ENCODE peak calls at places on chromosome 19, in seven cellular contexts. U, X, P, V, M, D and S are unnamed samples. For H4K20me1, the result is how much of the 10 kb centered on the place peaks cover.

GRCh38 chr19:50779504-50780457 is 9.5 kb downstream of the GPR32 start:
- DNase-seq in P (no peak), V (no peak), D (no peak), X (no peak), M (no peak), U (no peak), S (no peak)

GRCh38 chr19:13463296-13463695 is 43.0 kb downstream of the CACNA1A start:
- DNase-seq in U (peak), P (no peak), D (no peak), V (peak), M (peak), X (peak), S (peak)

GRCh38 chr19:3881272-3882040 is 971 bp downstream of the ATCAY start:
- DNase-seq in V (no peak), X (no peak), U (peak), M (no peak), D (no peak), P (peak), S (no peak)

GRCh38 chr19:37362733-37363132 is 8.2 kb upstream of the ZNF527 start:
- DNase-seq in M (no peak), D (no peak), X (peak), P (peak), U (peak), V (peak), S (no peak)

GRCh38 chr19:38664503-38665211 is 17.2 kb downstream of the ACTN4 start:
- DNase-seq in M (no peak), X (no peak), U (no peak), V (peak), D (no peak), P (no peak), S (no peak)

GRCh38 chr19:17318966-17319365 is 9.6 kb downstream of the DDA1 start:
- DNase-seq in D (no peak), P (no peak), X (no peak), U (no peak), M (no peak), V (no peak), S (no peak)

GRCh38 chr19:3785464-3785937 is 680 bp downstream of the MATK start:
- DNase-seq in P (no peak), V (no peak), M (no peak), D (no peak), X (no peak), U (no peak), S (no peak)

GRCh38 chr19:49362048-49362925 is at the start of gene TEAD2:
- DNase-seq in P (peak), U (peak), V (no peak), M (peak), D (no peak), X (peak), S (peak)

GRCh38 chr19:3184847-3185481 is 766 bp upstream of the NCLN start:
- DNase-seq in P (peak), M (no peak), X (peak), V (peak), D (no peak), U (peak), S (peak)

GRCh38 chr19:15479391-15480345 is at the start of gene PGLYRP2:
- DNase-seq in M (peak), X (peak), U (peak), D (no peak), V (no peak), P (peak), S (no peak)

GRCh38 chr19:1093330-1093729 is 1.8 kb downstream of the POLR2E start:
- DNase-seq in M (no peak), V (no peak), U (no peak), D (no peak), X (no peak), P (no peak), S (no peak)

GRCh38 chr19:38351865-38352395 is 16.3 kb downstream of the CATSPERG start:
- DNase-seq in X (no peak), P (no peak), U (no peak), D (no peak), V (no peak), M (no peak), S (no peak)

GRCh38 chr19:1258707-1259205 is 10.4 kb downstream of the MIDN start:
- DNase-seq in P (no peak), D (no peak), U (no peak), M (no peak), V (peak), X (peak), S (no peak)

GRCh38 chr19:16604615-16605014 is 23.4 kb downstream of the MED26 start:
- DNase-seq in M (no peak), P (no peak), U (no peak), D (no peak), V (no peak), X (no peak), S (no peak)

GRCh38 chr19:8430650-8431049 is 14.1 kb upstream of the HNRNPM start:
- DNase-seq in M (no peak), P (no peak), X (no peak), V (no peak), D (no peak), U (no peak), S (no peak)

GRCh38 chr19:49590971-49591730 is at the start of gene PRR12:
- DNase-seq in P (peak), U (peak), D (no peak), V (peak), M (peak), X (peak), S (peak)

GRCh38 chr19:50601407-50602088 is 33.3 kb upstream of the LRRC4B start:
- DNase-seq in P (no peak), U (no peak), X (no peak), D (no peak), V (no peak), M (no peak), S (no peak)

GRCh38 chr19:54451997-54452396 is 3.0 kb downstream of the LENG8 start:
- DNase-seq in U (no peak), D (no peak), V (no peak), X (no peak), M (no peak), P (no peak), S (no peak)

GRCh38 chr19:12800873-12801465 is 631 bp downstream of the PRDX2 start:
- DNase-seq in U (peak), M (peak), D (no peak), V (peak), X (peak), P (peak), S (peak)

GRCh38 chr19:57576661-57577060 is 2.0 kb downstream of the ZNF416 start:
- DNase-seq in V (no peak), D (no peak), M (no peak), U (no peak), P (no peak), X (no peak), S (no peak)

GRCh38 chr19:57583521-57584416 is at the start of gene ZIK1:
- DNase-seq in D (no peak), P (peak), M (no peak), V (no peak), X (peak), U (peak), S (peak)

GRCh38 chr19:57583104-57583520 is 833 bp upstream of the ZIK1 start:
- DNase-seq in V (no peak), X (no peak), D (no peak), M (no peak), P (no peak), U (no peak), S (no peak)

GRCh38 chr19:57578487-57579205 is at the start of gene ZNF416:
- DNase-seq in M (peak), P (peak), U (peak), V (peak), X (peak), D (peak), S (peak)
- H3K27ac ChIP-seq in M (no peak), P (peak), U (peak), V (no peak), X (no peak), D (peak), S (peak)

DNA sequence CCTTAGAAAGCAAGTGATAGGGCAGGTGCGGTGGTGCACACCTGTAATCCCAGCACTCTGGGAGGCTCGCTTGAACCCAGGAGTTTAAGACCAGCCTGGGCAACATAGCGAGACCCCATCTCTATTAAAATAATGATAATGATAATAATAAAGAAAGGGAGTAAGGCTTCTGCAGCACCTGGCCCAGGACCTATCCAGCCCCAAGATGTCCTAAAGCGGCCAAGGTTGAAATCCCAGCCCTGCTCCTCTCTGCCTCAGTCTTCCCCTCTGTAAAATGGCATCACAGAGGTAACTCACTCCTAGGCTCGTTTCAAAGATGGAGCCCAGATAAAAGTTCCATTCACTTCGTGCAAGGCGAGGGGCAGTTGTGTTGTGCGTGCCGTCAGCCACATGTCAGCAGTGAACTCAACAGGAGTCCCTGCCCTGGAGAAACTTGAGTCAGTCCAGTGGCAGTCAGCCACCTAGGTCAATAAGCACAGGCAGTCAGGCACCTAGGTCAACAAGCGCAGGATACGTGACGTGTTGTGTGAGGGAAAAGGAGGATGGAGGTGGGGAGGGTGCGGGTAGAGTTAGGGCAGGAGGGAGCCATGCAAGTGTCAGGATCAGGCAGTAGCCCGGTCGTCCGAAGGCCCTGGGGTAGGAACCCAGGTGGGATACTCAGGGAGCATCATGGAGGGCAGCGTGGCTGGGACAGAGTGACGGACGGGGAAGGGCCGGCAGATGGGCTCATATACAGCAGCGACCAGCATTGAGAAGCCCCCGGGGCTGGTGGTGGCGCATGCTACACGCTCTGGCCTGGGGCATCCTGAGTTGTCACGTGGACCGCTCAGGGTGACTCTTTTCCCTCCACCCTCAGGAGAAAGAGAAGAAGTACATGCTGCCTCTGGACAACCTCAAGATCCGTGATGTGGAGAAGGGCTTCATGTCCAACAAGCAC is 16.6 kb downstream of the TMED1 start:
- DNase-seq in D (no peak), X (no peak), M (no peak), U (no peak), P (no peak), V (no peak), S (peak)
- H4K20me1 ChIP-seq in D (under half), X (under half), M (under half), U (under half), P (under half), V (under half), S (under half)

GRCh38 chr19:35845215-35846037 is 6.9 kb downstream of the NPHS1 start:
- DNase-seq in M (peak), X (peak), D (peak), U (peak), P (peak), V (no peak), S (peak)
- TF ChIP-seq EZH2phosphoT487 in M (no peak), X (no peak), D (no peak), U (no peak), P (no peak), V (no peak), S (no peak)

DNA sequence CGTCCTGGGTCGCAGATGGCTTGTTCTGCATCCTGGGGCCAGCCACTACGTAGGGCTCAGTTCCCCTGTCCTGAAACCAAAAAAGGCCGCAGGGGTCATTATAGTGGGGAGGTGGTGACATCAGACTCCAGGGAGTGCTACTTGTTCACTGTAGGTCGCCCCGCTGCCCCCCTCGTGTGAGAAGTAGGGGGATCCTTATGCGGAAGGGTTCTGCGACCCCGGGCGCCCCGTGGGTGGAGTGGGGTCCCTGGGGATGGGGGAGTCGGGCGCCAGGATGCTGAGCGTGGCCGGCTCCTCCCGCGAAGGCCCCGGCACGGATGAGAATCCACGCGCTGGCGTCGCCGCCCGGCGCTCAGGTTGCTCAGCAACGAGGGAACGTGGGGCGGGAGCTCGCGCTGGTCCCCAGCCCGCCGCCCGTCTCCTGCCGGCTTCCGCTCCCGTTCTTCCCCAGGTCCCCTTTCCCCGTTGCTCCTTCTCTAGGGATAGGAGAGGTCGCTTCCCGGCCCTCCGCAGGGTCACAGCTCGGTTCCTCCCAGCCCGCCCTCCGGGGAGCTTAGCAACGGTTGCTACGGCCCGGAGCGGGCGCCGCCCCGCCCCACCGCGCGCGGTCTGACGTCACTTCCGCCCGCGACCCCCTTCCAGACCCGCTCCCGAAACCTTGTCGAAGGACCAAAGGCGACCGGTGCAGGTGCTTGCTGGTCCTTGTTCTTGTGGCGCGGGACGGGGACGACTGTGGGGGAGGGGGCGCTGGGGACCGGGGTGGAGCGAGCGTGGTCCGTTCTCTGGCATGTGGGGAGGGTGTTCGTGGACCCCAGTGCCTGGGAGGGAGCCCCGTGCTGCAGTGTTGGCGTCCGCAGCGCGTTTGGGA is at the start of gene NAT14:
- DNase-seq in P (peak), M (peak), U (peak), V (peak), D (no peak), X (peak), S (peak)
- H3K27ac ChIP-seq in P (peak), M (peak), U (peak), V (peak), D (peak), X (peak), S (peak)

DNA sequence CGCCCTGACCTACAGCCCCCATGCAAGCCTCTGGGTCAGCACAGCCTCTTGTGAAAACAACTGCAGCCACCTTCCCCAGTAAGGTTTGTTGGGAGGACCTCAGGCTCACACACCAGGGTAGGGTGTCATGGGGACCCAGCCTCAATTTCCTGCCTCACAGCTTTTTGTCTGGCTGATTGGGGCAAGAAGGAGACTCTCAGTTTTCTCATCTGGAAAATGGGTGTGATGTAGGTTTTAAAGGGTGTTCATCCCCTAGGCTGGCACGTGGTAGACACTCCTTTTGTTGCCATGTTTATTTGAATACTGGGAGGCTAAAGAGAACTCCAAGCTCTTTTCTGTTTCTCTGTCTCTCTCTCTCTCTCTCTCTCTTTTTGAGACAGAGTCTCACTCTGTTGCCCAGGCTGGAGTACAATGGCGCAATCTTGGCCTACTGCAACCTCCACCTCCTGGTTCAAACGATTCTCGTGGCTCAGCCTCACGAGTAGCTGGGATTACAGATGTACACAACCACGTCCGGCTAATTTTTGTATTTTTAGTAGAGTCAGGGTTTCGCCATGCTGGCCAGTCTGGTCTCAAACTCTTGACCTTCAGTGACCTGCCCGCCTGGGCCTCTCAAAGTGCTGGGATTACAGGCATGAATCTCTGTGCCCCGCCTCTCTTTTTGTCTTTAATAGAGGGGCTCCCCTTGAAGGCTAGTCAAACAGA is 18.2 kb upstream of the PLAUR start:
- DNase-seq in P (no peak), X (no peak), D (no peak), V (no peak), M (no peak), U (no peak), S (no peak)
- H4K20me1 ChIP-seq in P (under half), X (under half), D (under half), V (under half), M (under half), U (under half), S (under half)

GRCh38 chr19:58278156-58279041 is at the start of gene ZNF8:
- DNase-seq in D (peak), M (peak), X (peak), P (peak), V (peak), U (peak), S (peak)

GRCh38 chr19:58277748-58278147 is 1.0 kb upstream of the ZNF8 start:
- DNase-seq in M (no peak), D (no peak), X (peak), U (no peak), P (no peak), V (no peak), S (no peak)

GRCh38 chr19:58275564-58275963 is 3.2 kb upstream of the ZNF8 start:
- DNase-seq in V (no peak), P (no peak), M (no peak), X (no peak), U (no peak), D (no peak), S (no peak)

GRCh38 chr19:58277197-58277596 is 1.6 kb upstream of the ZNF8 start:
- DNase-seq in D (no peak), U (no peak), P (no peak), V (no peak), M (no peak), X (no peak), S (no peak)

DNA sequence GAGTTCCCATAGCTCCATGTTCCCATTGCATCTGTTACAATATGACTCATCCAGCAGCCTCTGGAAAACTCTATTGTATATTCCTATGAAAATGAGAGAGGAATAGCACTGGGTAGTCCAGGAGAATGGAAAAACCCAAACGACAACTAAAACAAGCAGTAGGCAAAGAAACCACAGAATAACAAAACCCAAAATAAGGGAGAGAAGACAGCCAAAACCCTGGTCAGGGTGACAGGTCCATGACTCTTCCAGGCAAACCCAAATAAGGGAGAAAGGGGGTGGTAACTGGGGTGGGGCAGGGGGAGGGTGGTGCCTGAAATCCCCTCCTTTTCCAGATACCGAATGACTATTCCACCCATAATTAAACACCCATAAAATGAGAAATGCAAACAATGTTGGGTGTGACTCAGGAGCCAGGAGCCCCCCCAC is 4.0 kb upstream of the ZNF8 start:
- DNase-seq in U (no peak), V (no peak), M (peak), D (no peak), P (no peak), X (peak), S (no peak)
- TF ChIP-seq EZH2phosphoT487 in U (no peak), V (no peak), M (no peak), D (no peak), P (no peak), X (no peak), S (no peak)

GRCh38 chr19:45766293-45766918 is 2.6 kb downstream of the SIX5 start:
- DNase-seq in D (no peak), V (no peak), P (peak), M (no peak), X (no peak), U (no peak), S (no peak)

GRCh38 chr19:45767410-45767880 is 1.6 kb downstream of the SIX5 start:
- DNase-seq in D (no peak), V (no peak), U (peak), P (no peak), M (peak), X (peak), S (peak)

GRCh38 chr19:45767881-45768643 is 990 bp downstream of the SIX5 start:
- DNase-seq in U (peak), D (no peak), M (peak), V (peak), P (peak), X (peak), S (peak)

GRCh38 chr19:45765365-45766292 is 3.4 kb downstream of the SIX5 start:
- DNase-seq in V (no peak), D (no peak), X (no peak), P (peak), U (no peak), M (no peak), S (no peak)

GRCh38 chr19:45766919-45767346 is 2.1 kb downstream of the SIX5 start:
- DNase-seq in X (peak), D (no peak), P (no peak), U (no peak), M (no peak), V (no peak), S (no peak)
- H3K27ac ChIP-seq in X (peak), D (peak), P (peak), U (no peak), M (peak), V (no peak), S (peak)